ENCODE peak calls at places on chromosome 12, in four cellular contexts. Y is NCI-H1417, X is WERI-Rb-1, U is AML-193. F is an unnamed sample.
A peak's percentile ranks its signal among the peaks of the same experiment; 100 is the strongest.

GRCh38 chr12:121657305-121658008 is 12.0 kb downstream of the MORN3 start:
- DNase-seq in Y (no peak), X (peak; percentile 72), U (no peak), F (no peak)

GRCh38 chr12:56836800-56837663 is 73.9 kb downstream of the HSD17B6 start:
- DNase-seq in Y (no peak), X (no peak), U (no peak), F (peak; percentile 38)

GRCh38 chr12:68037616-68038255 is 48.5 kb downstream of the IFNG-AS1 start:
- DNase-seq in Y (no peak), X (no peak), U (no peak), F (no peak)

GRCh38 chr12:80778005-80778541 is 61.4 kb downstream of the MYF5 start:
- DNase-seq in Y (peak; percentile 85), X (no peak), U (peak; percentile 8), F (peak; percentile 94)

GRCh38 chr12:47033797-47034555 is 45.4 kb upstream of the PCED1B start:
- DNase-seq in Y (no peak), X (no peak), U (no peak), F (no peak)

GRCh38 chr12:29428630-29429029 is 47.7 kb upstream of the ERGIC2 start:
- DNase-seq in Y (no peak), X (no peak), U (peak; percentile 95), F (peak; percentile 20)

GRCh38 chr12:28235017-28235416 is 44.8 kb downstream of the CCDC91 start:
- DNase-seq in Y (no peak), X (no peak), U (no peak), F (no peak)

GRCh38 chr12:68773582-68773981 is 27.6 kb downstream of the SLC35E3 start:
- DNase-seq in Y (no peak), X (no peak), U (no peak), F (no peak)

GRCh38 chr12:58069268-58069967 is 128.1 kb downstream of the ATP23 start:
- DNase-seq in Y (no peak), X (no peak), U (peak; percentile 25), F (peak; percentile 29)

GRCh38 chr12:11067514-11067913 is 5.4 kb upstream of the TAS2R46 start:
- DNase-seq in Y (no peak), X (no peak), U (no peak), F (no peak)

GRCh38 chr12:50241178-50241577 is 42.1 kb downstream of the LIMA1 start:
- DNase-seq in Y (no peak), X (no peak), U (no peak), F (no peak)

GRCh38 chr12:54565658-54566552 is 16.5 kb downstream of the PDE1B start:
- DNase-seq in Y (no peak), X (peak; percentile 59), U (no peak), F (no peak)

GRCh38 chr12:110403146-110403974 is at the start of gene ANAPC7:
- DNase-seq in Y (peak; percentile 95), X (peak; percentile 92), U (peak; percentile 84), F (peak; percentile 78)

GRCh38 chr12:3458041-3458440 is 33.0 kb upstream of the PRMT8 start:
- DNase-seq in Y (no peak), X (no peak), U (no peak), F (no peak)

GRCh38 chr12:3931206-3931605 is 58.0 kb upstream of the PARP11 start:
- DNase-seq in Y (no peak), X (no peak), U (no peak), F (no peak)

GRCh38 chr12:4271433-4272013 is 2.0 kb upstream of the CCND2 start:
- DNase-seq in Y (no peak), X (no peak), U (no peak), F (no peak)

GRCh38 chr12:21265932-21266331 is 68.8 kb downstream of the SLCO1A2 start:
- DNase-seq in Y (no peak), X (no peak), U (peak; percentile 80), F (no peak)

GRCh38 chr12:106753526-106753925 is 21.0 kb upstream of the RIC8B start:
- DNase-seq in Y (no peak), X (no peak), U (no peak), F (no peak)

GRCh38 chr12:70918321-70918720 is 2.2 kb downstream of the PTPRR start:
- DNase-seq in Y (no peak), X (no peak), U (no peak), F (no peak)

GRCh38 chr12:67482751-67483661 is 165.5 kb upstream of the DYRK2 start:
- DNase-seq in Y (peak; percentile 52), X (no peak), U (peak; percentile 0), F (no peak)

GRCh38 chr12:120110550-120111501 is 5.7 kb downstream of the RAB35 start:
- DNase-seq in Y (no peak), X (no peak), U (peak; percentile 70), F (no peak)

GRCh38 chr12:68971404-68971803 is 38.4 kb upstream of the CPM start:
- DNase-seq in Y (no peak), X (no peak), U (no peak), F (no peak)

GRCh38 chr12:12807970-12808702 is 5.0 kb upstream of the DDX47 start:
- DNase-seq in Y (peak; percentile 44), X (no peak), U (no peak), F (no peak)

GRCh38 chr12:38222011-38222410 is 94.6 kb upstream of the ALG10B start:
- DNase-seq in Y (no peak), X (no peak), U (no peak), F (no peak)

GRCh38 chr12:126055521-126055920 is 990.3 kb downstream of the AACS start:
- DNase-seq in Y (no peak), X (no peak), U (no peak), F (peak; percentile 10)

GRCh38 chr12:123107926-123108681 is 42.8 kb downstream of the PITPNM2 start:
- DNase-seq in Y (no peak), X (no peak), U (no peak), F (no peak)

GRCh38 chr12:102343361-102344121 is 136.8 kb downstream of the IGF1 start:
- DNase-seq in Y (no peak), X (peak; percentile 50), U (no peak), F (no peak)

GRCh38 chr12:6765048-6765633 is 1.0 kb upstream of the PTMS start:
- DNase-seq in Y (peak; percentile 23), X (no peak), U (no peak), F (no peak)

GRCh38 chr12:578743-579449 is 84.3 kb downstream of the NINJ2 start:
- DNase-seq in Y (peak; percentile 15), X (no peak), U (no peak), F (no peak)

GRCh38 chr12:70242695-70243509 is at the start of gene CNOT2:
- DNase-seq in Y (peak; percentile 82), X (peak; percentile 91), U (peak; percentile 82), F (peak; percentile 74)

GRCh38 chr12:33111850-33112249 is 215.3 kb upstream of the PKP2 start:
- DNase-seq in Y (no peak), X (no peak), U (no peak), F (no peak)

GRCh38 chr12:117484901-117485300 is 123.5 kb upstream of the NOS1 start:
- DNase-seq in Y (peak; percentile 18), X (no peak), U (no peak), F (no peak)

GRCh38 chr12:88036368-88036965 is 7.3 kb upstream of the C12orf50 start:
- DNase-seq in Y (no peak), X (no peak), U (peak; percentile 83), F (peak; percentile 35)

GRCh38 chr12:2627343-2628191 is 167.2 kb upstream of the FKBP4 start:
- DNase-seq in Y (no peak), X (no peak), U (no peak), F (no peak)